ENCODE peak calls at places on chromosomes 6 and 20, in nine cellular contexts. One of them, this sample, is unnamed.

GRCh38 chr6:168291450-168291849 is 28.1 kb downstream of the DACT2 start:
- DNase-seq in HFFc6: no peak
- DNase-seq in GM20000: no peak
- DNase-seq in PC-9: no peak
- DNase-seq in activated CD4-positive, alpha-beta T cell treated with anti-CD3 and anti-CD28 coated beads, Interleukin-2, amount 10 ng/mL, durations not matched to agents 24 days and 14 days: no peak
- DNase-seq in activated naive CD8-positive, alpha-beta T cell treated with anti-CD3 and anti-CD28 coated beads, Interleukin-2, amount 50 U/mL, for 16 hours: no peak
- DNase-seq in NCI-H1417: no peak
- DNase-seq in stimulated activated CD4-positive, alpha-beta T cell treated with anti-CD3 and anti-CD28 coated beads, TNF-alpha, amount 100 ng/mL, for 24 hours: no peak
- DNase-seq in NCI-H69: no peak
- DNase-seq in this sample: no peak

GRCh38 chr6:109008061-109008460 is 86.6 kb downstream of the SESN1 start:
- DNase-seq in activated naive CD8-positive, alpha-beta T cell treated with anti-CD3 and anti-CD28 coated beads, Interleukin-2, amount 50 U/mL, for 16 hours: no peak
- DNase-seq in activated CD4-positive, alpha-beta T cell treated with anti-CD3 and anti-CD28 coated beads, Interleukin-2, amount 10 ng/mL, durations not matched to agents 24 days and 14 days: no peak
- DNase-seq in PC-9: no peak
- DNase-seq in HFFc6: no peak
- DNase-seq in GM20000: peak
- DNase-seq in NCI-H69: peak
- DNase-seq in stimulated activated CD4-positive, alpha-beta T cell treated with anti-CD3 and anti-CD28 coated beads, TNF-alpha, amount 100 ng/mL, for 24 hours: no peak
- DNase-seq in NCI-H1417: no peak
- DNase-seq in this sample: no peak

GRCh38 chr6:55925292-55925691 is 49.9 kb upstream of the BMP5 start:
- DNase-seq in HFFc6: peak
- DNase-seq in activated naive CD8-positive, alpha-beta T cell treated with anti-CD3 and anti-CD28 coated beads, Interleukin-2, amount 50 U/mL, for 16 hours: no peak
- DNase-seq in PC-9: no peak
- DNase-seq in NCI-H69: no peak
- DNase-seq in NCI-H1417: no peak
- DNase-seq in activated CD4-positive, alpha-beta T cell treated with anti-CD3 and anti-CD28 coated beads, Interleukin-2, amount 10 ng/mL, durations not matched to agents 24 days and 14 days: no peak
- DNase-seq in GM20000: no peak
- DNase-seq in stimulated activated CD4-positive, alpha-beta T cell treated with anti-CD3 and anti-CD28 coated beads, TNF-alpha, amount 100 ng/mL, for 24 hours: no peak
- DNase-seq in this sample: no peak

GRCh38 chr20:19415786-19416185 is 203.3 kb downstream of the SLC24A3 start:
- DNase-seq in NCI-H69: no peak
- DNase-seq in stimulated activated CD4-positive, alpha-beta T cell treated with anti-CD3 and anti-CD28 coated beads, TNF-alpha, amount 100 ng/mL, for 24 hours: no peak
- DNase-seq in GM20000: no peak
- DNase-seq in activated CD4-positive, alpha-beta T cell treated with anti-CD3 and anti-CD28 coated beads, Interleukin-2, amount 10 ng/mL, durations not matched to agents 24 days and 14 days: no peak
- DNase-seq in HFFc6: no peak
- DNase-seq in activated naive CD8-positive, alpha-beta T cell treated with anti-CD3 and anti-CD28 coated beads, Interleukin-2, amount 50 U/mL, for 16 hours: no peak
- DNase-seq in PC-9: no peak
- DNase-seq in NCI-H1417: no peak
- DNase-seq in this sample: no peak

GRCh38 chr6:39867592-39867991 is 66.7 kb downstream of the MOCS1 start:
- DNase-seq in PC-9: no peak
- DNase-seq in NCI-H1417: no peak
- DNase-seq in activated CD4-positive, alpha-beta T cell treated with anti-CD3 and anti-CD28 coated beads, Interleukin-2, amount 10 ng/mL, durations not matched to agents 24 days and 14 days: no peak
- DNase-seq in activated naive CD8-positive, alpha-beta T cell treated with anti-CD3 and anti-CD28 coated beads, Interleukin-2, amount 50 U/mL, for 16 hours: no peak
- DNase-seq in NCI-H69: peak
- DNase-seq in HFFc6: no peak
- DNase-seq in GM20000: no peak
- DNase-seq in stimulated activated CD4-positive, alpha-beta T cell treated with anti-CD3 and anti-CD28 coated beads, TNF-alpha, amount 100 ng/mL, for 24 hours: no peak
- DNase-seq in this sample: no peak

GRCh38 chr6:170449231-170449630 is 103.9 kb downstream of the PSMB1 start:
- DNase-seq in stimulated activated CD4-positive, alpha-beta T cell treated with anti-CD3 and anti-CD28 coated beads, TNF-alpha, amount 100 ng/mL, for 24 hours: no peak
- DNase-seq in NCI-H1417: no peak
- DNase-seq in GM20000: no peak
- DNase-seq in NCI-H69: no peak
- DNase-seq in activated naive CD8-positive, alpha-beta T cell treated with anti-CD3 and anti-CD28 coated beads, Interleukin-2, amount 50 U/mL, for 16 hours: no peak
- DNase-seq in activated CD4-positive, alpha-beta T cell treated with anti-CD3 and anti-CD28 coated beads, Interleukin-2, amount 10 ng/mL, durations not matched to agents 24 days and 14 days: no peak
- DNase-seq in HFFc6: no peak
- DNase-seq in PC-9: no peak
- DNase-seq in this sample: no peak

GRCh38 chr6:22147983-22148797 is 148.6 kb downstream of the PRL start:
- DNase-seq in NCI-H1417: peak
- DNase-seq in NCI-H69: peak
- DNase-seq in GM20000: no peak
- DNase-seq in activated naive CD8-positive, alpha-beta T cell treated with anti-CD3 and anti-CD28 coated beads, Interleukin-2, amount 50 U/mL, for 16 hours: no peak
- DNase-seq in HFFc6: peak
- DNase-seq in activated CD4-positive, alpha-beta T cell treated with anti-CD3 and anti-CD28 coated beads, Interleukin-2, amount 10 ng/mL, durations not matched to agents 24 days and 14 days: no peak
- DNase-seq in PC-9: peak
- DNase-seq in stimulated activated CD4-positive, alpha-beta T cell treated with anti-CD3 and anti-CD28 coated beads, TNF-alpha, amount 100 ng/mL, for 24 hours: no peak
- DNase-seq in this sample: no peak

GRCh38 chr20:16206817-16207216 is 366.4 kb downstream of the KIF16B start:
- DNase-seq in PC-9: no peak
- DNase-seq in activated CD4-positive, alpha-beta T cell treated with anti-CD3 and anti-CD28 coated beads, Interleukin-2, amount 10 ng/mL, durations not matched to agents 24 days and 14 days: no peak
- DNase-seq in GM20000: no peak
- DNase-seq in stimulated activated CD4-positive, alpha-beta T cell treated with anti-CD3 and anti-CD28 coated beads, TNF-alpha, amount 100 ng/mL, for 24 hours: no peak
- DNase-seq in NCI-H69: no peak
- DNase-seq in activated naive CD8-positive, alpha-beta T cell treated with anti-CD3 and anti-CD28 coated beads, Interleukin-2, amount 50 U/mL, for 16 hours: no peak
- DNase-seq in HFFc6: no peak
- DNase-seq in NCI-H1417: no peak
- DNase-seq in this sample: no peak

GRCh38 chr6:49693512-49693911 is 19.8 kb downstream of the CRISP2 start:
- DNase-seq in HFFc6: no peak
- DNase-seq in activated CD4-positive, alpha-beta T cell treated with anti-CD3 and anti-CD28 coated beads, Interleukin-2, amount 10 ng/mL, durations not matched to agents 24 days and 14 days: no peak
- DNase-seq in GM20000: no peak
- DNase-seq in activated naive CD8-positive, alpha-beta T cell treated with anti-CD3 and anti-CD28 coated beads, Interleukin-2, amount 50 U/mL, for 16 hours: no peak
- DNase-seq in stimulated activated CD4-positive, alpha-beta T cell treated with anti-CD3 and anti-CD28 coated beads, TNF-alpha, amount 100 ng/mL, for 24 hours: no peak
- DNase-seq in NCI-H1417: no peak
- DNase-seq in PC-9: no peak
- DNase-seq in NCI-H69: no peak
- DNase-seq in this sample: no peak

GRCh38 chr20:6744805-6745204 is 22.7 kb upstream of the BMP2 start:
- DNase-seq in GM20000: no peak
- DNase-seq in PC-9: no peak
- DNase-seq in HFFc6: no peak
- DNase-seq in NCI-H1417: no peak
- DNase-seq in NCI-H69: no peak
- DNase-seq in activated naive CD8-positive, alpha-beta T cell treated with anti-CD3 and anti-CD28 coated beads, Interleukin-2, amount 50 U/mL, for 16 hours: no peak
- DNase-seq in activated CD4-positive, alpha-beta T cell treated with anti-CD3 and anti-CD28 coated beads, Interleukin-2, amount 10 ng/mL, durations not matched to agents 24 days and 14 days: no peak
- DNase-seq in stimulated activated CD4-positive, alpha-beta T cell treated with anti-CD3 and anti-CD28 coated beads, TNF-alpha, amount 100 ng/mL, for 24 hours: no peak
- DNase-seq in this sample: no peak

GRCh38 chr20:12383770-12384304 is 466.1 kb downstream of the BTBD3 start:
- DNase-seq in activated CD4-positive, alpha-beta T cell treated with anti-CD3 and anti-CD28 coated beads, Interleukin-2, amount 10 ng/mL, durations not matched to agents 24 days and 14 days: peak
- DNase-seq in stimulated activated CD4-positive, alpha-beta T cell treated with anti-CD3 and anti-CD28 coated beads, TNF-alpha, amount 100 ng/mL, for 24 hours: no peak
- DNase-seq in HFFc6: no peak
- DNase-seq in activated naive CD8-positive, alpha-beta T cell treated with anti-CD3 and anti-CD28 coated beads, Interleukin-2, amount 50 U/mL, for 16 hours: no peak
- DNase-seq in NCI-H69: no peak
- DNase-seq in NCI-H1417: no peak
- DNase-seq in PC-9: no peak
- DNase-seq in GM20000: no peak
- DNase-seq in this sample: no peak

GRCh38 chr6:31350973-31351733 is 5.8 kb downstream of the HLA-B start:
- DNase-seq in HFFc6: no peak
- DNase-seq in stimulated activated CD4-positive, alpha-beta T cell treated with anti-CD3 and anti-CD28 coated beads, TNF-alpha, amount 100 ng/mL, for 24 hours: no peak
- DNase-seq in activated naive CD8-positive, alpha-beta T cell treated with anti-CD3 and anti-CD28 coated beads, Interleukin-2, amount 50 U/mL, for 16 hours: no peak
- DNase-seq in GM20000: no peak
- DNase-seq in activated CD4-positive, alpha-beta T cell treated with anti-CD3 and anti-CD28 coated beads, Interleukin-2, amount 10 ng/mL, durations not matched to agents 24 days and 14 days: peak
- DNase-seq in NCI-H1417: no peak
- DNase-seq in PC-9: no peak
- DNase-seq in NCI-H69: no peak
- DNase-seq in this sample: no peak

GRCh38 chr6:110944681-110945151 is 13.8 kb upstream of the GTF3C6 start:
- DNase-seq in HFFc6: peak
- DNase-seq in NCI-H69: peak
- DNase-seq in activated naive CD8-positive, alpha-beta T cell treated with anti-CD3 and anti-CD28 coated beads, Interleukin-2, amount 50 U/mL, for 16 hours: no peak
- DNase-seq in GM20000: peak
- DNase-seq in activated CD4-positive, alpha-beta T cell treated with anti-CD3 and anti-CD28 coated beads, Interleukin-2, amount 10 ng/mL, durations not matched to agents 24 days and 14 days: peak
- DNase-seq in stimulated activated CD4-positive, alpha-beta T cell treated with anti-CD3 and anti-CD28 coated beads, TNF-alpha, amount 100 ng/mL, for 24 hours: peak
- DNase-seq in NCI-H1417: no peak
- DNase-seq in PC-9: peak
- DNase-seq in this sample: peak

GRCh38 chr6:40900791-40901190 is 138.2 kb downstream of the UNC5CL start:
- DNase-seq in PC-9: no peak
- DNase-seq in NCI-H1417: no peak
- DNase-seq in NCI-H69: no peak
- DNase-seq in activated CD4-positive, alpha-beta T cell treated with anti-CD3 and anti-CD28 coated beads, Interleukin-2, amount 10 ng/mL, durations not matched to agents 24 days and 14 days: no peak
- DNase-seq in activated naive CD8-positive, alpha-beta T cell treated with anti-CD3 and anti-CD28 coated beads, Interleukin-2, amount 50 U/mL, for 16 hours: no peak
- DNase-seq in stimulated activated CD4-positive, alpha-beta T cell treated with anti-CD3 and anti-CD28 coated beads, TNF-alpha, amount 100 ng/mL, for 24 hours: no peak
- DNase-seq in GM20000: no peak
- DNase-seq in HFFc6: no peak
- DNase-seq in this sample: no peak

GRCh38 chr6:16319813-16320532 is 81.6 kb downstream of the GMPR start:
- DNase-seq in HFFc6: peak
- DNase-seq in activated CD4-positive, alpha-beta T cell treated with anti-CD3 and anti-CD28 coated beads, Interleukin-2, amount 10 ng/mL, durations not matched to agents 24 days and 14 days: peak
- DNase-seq in GM20000: peak
- DNase-seq in activated naive CD8-positive, alpha-beta T cell treated with anti-CD3 and anti-CD28 coated beads, Interleukin-2, amount 50 U/mL, for 16 hours: peak
- DNase-seq in PC-9: peak
- DNase-seq in NCI-H1417: peak
- DNase-seq in NCI-H69: peak
- DNase-seq in stimulated activated CD4-positive, alpha-beta T cell treated with anti-CD3 and anti-CD28 coated beads, TNF-alpha, amount 100 ng/mL, for 24 hours: peak
- DNase-seq in this sample: no peak

GRCh38 chr6:14040042-14040441 is 77.5 kb upstream of the CD83 start:
- DNase-seq in activated naive CD8-positive, alpha-beta T cell treated with anti-CD3 and anti-CD28 coated beads, Interleukin-2, amount 50 U/mL, for 16 hours: no peak
- DNase-seq in HFFc6: no peak
- DNase-seq in PC-9: no peak
- DNase-seq in NCI-H1417: peak
- DNase-seq in activated CD4-positive, alpha-beta T cell treated with anti-CD3 and anti-CD28 coated beads, Interleukin-2, amount 10 ng/mL, durations not matched to agents 24 days and 14 days: no peak
- DNase-seq in NCI-H69: peak
- DNase-seq in GM20000: no peak
- DNase-seq in stimulated activated CD4-positive, alpha-beta T cell treated with anti-CD3 and anti-CD28 coated beads, TNF-alpha, amount 100 ng/mL, for 24 hours: no peak
- DNase-seq in this sample: no peak

GRCh38 chr6:71248306-71248705 is 40.3 kb upstream of the OGFRL1 start:
- DNase-seq in PC-9: no peak
- DNase-seq in NCI-H69: peak
- DNase-seq in stimulated activated CD4-positive, alpha-beta T cell treated with anti-CD3 and anti-CD28 coated beads, TNF-alpha, amount 100 ng/mL, for 24 hours: no peak
- DNase-seq in activated naive CD8-positive, alpha-beta T cell treated with anti-CD3 and anti-CD28 coated beads, Interleukin-2, amount 50 U/mL, for 16 hours: no peak
- DNase-seq in GM20000: no peak
- DNase-seq in activated CD4-positive, alpha-beta T cell treated with anti-CD3 and anti-CD28 coated beads, Interleukin-2, amount 10 ng/mL, durations not matched to agents 24 days and 14 days: no peak
- DNase-seq in NCI-H1417: peak
- DNase-seq in HFFc6: peak
- DNase-seq in this sample: no peak

GRCh38 chr20:62590301-62591121 is 51.8 kb upstream of the SLCO4A1 start:
- DNase-seq in NCI-H1417: no peak
- DNase-seq in NCI-H69: no peak
- DNase-seq in GM20000: no peak
- DNase-seq in PC-9: peak
- DNase-seq in activated naive CD8-positive, alpha-beta T cell treated with anti-CD3 and anti-CD28 coated beads, Interleukin-2, amount 50 U/mL, for 16 hours: no peak
- DNase-seq in HFFc6: peak
- DNase-seq in activated CD4-positive, alpha-beta T cell treated with anti-CD3 and anti-CD28 coated beads, Interleukin-2, amount 10 ng/mL, durations not matched to agents 24 days and 14 days: no peak
- DNase-seq in stimulated activated CD4-positive, alpha-beta T cell treated with anti-CD3 and anti-CD28 coated beads, TNF-alpha, amount 100 ng/mL, for 24 hours: no peak
- DNase-seq in this sample: no peak

GRCh38 chr20:20317195-20318113 is 50.5 kb upstream of the INSM1 start:
- DNase-seq in activated CD4-positive, alpha-beta T cell treated with anti-CD3 and anti-CD28 coated beads, Interleukin-2, amount 10 ng/mL, durations not matched to agents 24 days and 14 days: no peak
- DNase-seq in PC-9: no peak
- DNase-seq in activated naive CD8-positive, alpha-beta T cell treated with anti-CD3 and anti-CD28 coated beads, Interleukin-2, amount 50 U/mL, for 16 hours: no peak
- DNase-seq in NCI-H69: peak
- DNase-seq in NCI-H1417: peak
- DNase-seq in GM20000: no peak
- DNase-seq in stimulated activated CD4-positive, alpha-beta T cell treated with anti-CD3 and anti-CD28 coated beads, TNF-alpha, amount 100 ng/mL, for 24 hours: no peak
- DNase-seq in HFFc6: no peak
- DNase-seq in this sample: no peak

GRCh38 chr6:292506-293184 is 358 bp downstream of the DUSP22 start:
- DNase-seq in PC-9: peak
- DNase-seq in HFFc6: peak
- DNase-seq in NCI-H69: no peak
- DNase-seq in stimulated activated CD4-positive, alpha-beta T cell treated with anti-CD3 and anti-CD28 coated beads, TNF-alpha, amount 100 ng/mL, for 24 hours: peak
- DNase-seq in activated naive CD8-positive, alpha-beta T cell treated with anti-CD3 and anti-CD28 coated beads, Interleukin-2, amount 50 U/mL, for 16 hours: no peak
- DNase-seq in activated CD4-positive, alpha-beta T cell treated with anti-CD3 and anti-CD28 coated beads, Interleukin-2, amount 10 ng/mL, durations not matched to agents 24 days and 14 days: peak
- DNase-seq in GM20000: peak
- DNase-seq in NCI-H1417: no peak
- DNase-seq in this sample: peak

GRCh38 chr20:18739785-18740184 is 73.8 kb upstream of the SCP2D1 start:
- DNase-seq in activated naive CD8-positive, alpha-beta T cell treated with anti-CD3 and anti-CD28 coated beads, Interleukin-2, amount 50 U/mL, for 16 hours: no peak
- DNase-seq in PC-9: no peak
- DNase-seq in NCI-H1417: peak
- DNase-seq in NCI-H69: peak
- DNase-seq in HFFc6: peak
- DNase-seq in stimulated activated CD4-positive, alpha-beta T cell treated with anti-CD3 and anti-CD28 coated beads, TNF-alpha, amount 100 ng/mL, for 24 hours: no peak
- DNase-seq in GM20000: no peak
- DNase-seq in activated CD4-positive, alpha-beta T cell treated with anti-CD3 and anti-CD28 coated beads, Interleukin-2, amount 10 ng/mL, durations not matched to agents 24 days and 14 days: no peak
- DNase-seq in this sample: no peak

GRCh38 chr20:56373942-56374341 is 15.2 kb downstream of the FAM210B start:
- DNase-seq in activated naive CD8-positive, alpha-beta T cell treated with anti-CD3 and anti-CD28 coated beads, Interleukin-2, amount 50 U/mL, for 16 hours: no peak
- DNase-seq in HFFc6: peak
- DNase-seq in GM20000: no peak
- DNase-seq in stimulated activated CD4-positive, alpha-beta T cell treated with anti-CD3 and anti-CD28 coated beads, TNF-alpha, amount 100 ng/mL, for 24 hours: no peak
- DNase-seq in activated CD4-positive, alpha-beta T cell treated with anti-CD3 and anti-CD28 coated beads, Interleukin-2, amount 10 ng/mL, durations not matched to agents 24 days and 14 days: no peak
- DNase-seq in PC-9: no peak
- DNase-seq in NCI-H1417: no peak
- DNase-seq in NCI-H69: no peak
- DNase-seq in this sample: no peak

GRCh38 chr6:136382676-136383075 is 93.0 kb upstream of the BCLAF1 start:
- DNase-seq in activated naive CD8-positive, alpha-beta T cell treated with anti-CD3 and anti-CD28 coated beads, Interleukin-2, amount 50 U/mL, for 16 hours: no peak
- DNase-seq in activated CD4-positive, alpha-beta T cell treated with anti-CD3 and anti-CD28 coated beads, Interleukin-2, amount 10 ng/mL, durations not matched to agents 24 days and 14 days: no peak
- DNase-seq in stimulated activated CD4-positive, alpha-beta T cell treated with anti-CD3 and anti-CD28 coated beads, TNF-alpha, amount 100 ng/mL, for 24 hours: no peak
- DNase-seq in GM20000: no peak
- DNase-seq in NCI-H1417: no peak
- DNase-seq in NCI-H69: no peak
- DNase-seq in PC-9: no peak
- DNase-seq in HFFc6: no peak
- DNase-seq in this sample: no peak

GRCh38 chr20:58850693-58851174 is at the start of gene GNAS-AS1:
- DNase-seq in NCI-H69: peak
- DNase-seq in HFFc6: peak
- DNase-seq in PC-9: peak
- DNase-seq in activated naive CD8-positive, alpha-beta T cell treated with anti-CD3 and anti-CD28 coated beads, Interleukin-2, amount 50 U/mL, for 16 hours: peak
- DNase-seq in GM20000: peak
- DNase-seq in NCI-H1417: no peak
- DNase-seq in activated CD4-positive, alpha-beta T cell treated with anti-CD3 and anti-CD28 coated beads, Interleukin-2, amount 10 ng/mL, durations not matched to agents 24 days and 14 days: peak
- DNase-seq in stimulated activated CD4-positive, alpha-beta T cell treated with anti-CD3 and anti-CD28 coated beads, TNF-alpha, amount 100 ng/mL, for 24 hours: peak
- DNase-seq in this sample: peak

GRCh38 chr6:134938896-134939295 is 11.0 kb downstream of the ALDH8A1 start:
- DNase-seq in HFFc6: no peak
- DNase-seq in stimulated activated CD4-positive, alpha-beta T cell treated with anti-CD3 and anti-CD28 coated beads, TNF-alpha, amount 100 ng/mL, for 24 hours: peak
- DNase-seq in activated naive CD8-positive, alpha-beta T cell treated with anti-CD3 and anti-CD28 coated beads, Interleukin-2, amount 50 U/mL, for 16 hours: peak
- DNase-seq in NCI-H1417: peak
- DNase-seq in PC-9: no peak
- DNase-seq in activated CD4-positive, alpha-beta T cell treated with anti-CD3 and anti-CD28 coated beads, Interleukin-2, amount 10 ng/mL, durations not matched to agents 24 days and 14 days: peak
- DNase-seq in NCI-H69: peak
- DNase-seq in GM20000: peak
- DNase-seq in this sample: peak

GRCh38 chr6:160013987-160014868 is 45.3 kb downstream of the IGF2R start:
- DNase-seq in HFFc6: peak
- DNase-seq in GM20000: no peak
- DNase-seq in activated naive CD8-positive, alpha-beta T cell treated with anti-CD3 and anti-CD28 coated beads, Interleukin-2, amount 50 U/mL, for 16 hours: no peak
- DNase-seq in activated CD4-positive, alpha-beta T cell treated with anti-CD3 and anti-CD28 coated beads, Interleukin-2, amount 10 ng/mL, durations not matched to agents 24 days and 14 days: peak
- DNase-seq in NCI-H1417: peak
- DNase-seq in NCI-H69: peak
- DNase-seq in PC-9: no peak
- DNase-seq in stimulated activated CD4-positive, alpha-beta T cell treated with anti-CD3 and anti-CD28 coated beads, TNF-alpha, amount 100 ng/mL, for 24 hours: no peak
- DNase-seq in this sample: no peak

GRCh38 chr6:74936886-74937285 is 269.0 kb downstream of the COL12A1 start:
- DNase-seq in PC-9: no peak
- DNase-seq in NCI-H69: no peak
- DNase-seq in activated CD4-positive, alpha-beta T cell treated with anti-CD3 and anti-CD28 coated beads, Interleukin-2, amount 10 ng/mL, durations not matched to agents 24 days and 14 days: no peak
- DNase-seq in stimulated activated CD4-positive, alpha-beta T cell treated with anti-CD3 and anti-CD28 coated beads, TNF-alpha, amount 100 ng/mL, for 24 hours: no peak
- DNase-seq in activated naive CD8-positive, alpha-beta T cell treated with anti-CD3 and anti-CD28 coated beads, Interleukin-2, amount 50 U/mL, for 16 hours: no peak
- DNase-seq in HFFc6: peak
- DNase-seq in NCI-H1417: no peak
- DNase-seq in GM20000: no peak
- DNase-seq in this sample: no peak

GRCh38 chr20:2771631-2772080 is 28.8 kb downstream of the CPXM1 start:
- DNase-seq in HFFc6: no peak
- DNase-seq in activated CD4-positive, alpha-beta T cell treated with anti-CD3 and anti-CD28 coated beads, Interleukin-2, amount 10 ng/mL, durations not matched to agents 24 days and 14 days: no peak
- DNase-seq in NCI-H1417: peak
- DNase-seq in activated naive CD8-positive, alpha-beta T cell treated with anti-CD3 and anti-CD28 coated beads, Interleukin-2, amount 50 U/mL, for 16 hours: no peak
- DNase-seq in NCI-H69: peak
- DNase-seq in PC-9: no peak
- DNase-seq in GM20000: no peak
- DNase-seq in stimulated activated CD4-positive, alpha-beta T cell treated with anti-CD3 and anti-CD28 coated beads, TNF-alpha, amount 100 ng/mL, for 24 hours: no peak
- DNase-seq in this sample: no peak

GRCh38 chr6:132968419-132968950 is 154.1 kb downstream of the RPS12 start:
- DNase-seq in stimulated activated CD4-positive, alpha-beta T cell treated with anti-CD3 and anti-CD28 coated beads, TNF-alpha, amount 100 ng/mL, for 24 hours: no peak
- DNase-seq in PC-9: no peak
- DNase-seq in HFFc6: no peak
- DNase-seq in NCI-H69: no peak
- DNase-seq in activated naive CD8-positive, alpha-beta T cell treated with anti-CD3 and anti-CD28 coated beads, Interleukin-2, amount 50 U/mL, for 16 hours: no peak
- DNase-seq in GM20000: no peak
- DNase-seq in NCI-H1417: no peak
- DNase-seq in activated CD4-positive, alpha-beta T cell treated with anti-CD3 and anti-CD28 coated beads, Interleukin-2, amount 10 ng/mL, durations not matched to agents 24 days and 14 days: no peak
- DNase-seq in this sample: no peak

GRCh38 chr6:4662886-4663285 is 113.3 kb upstream of the CDYL start:
- DNase-seq in HFFc6: no peak
- DNase-seq in stimulated activated CD4-positive, alpha-beta T cell treated with anti-CD3 and anti-CD28 coated beads, TNF-alpha, amount 100 ng/mL, for 24 hours: no peak
- DNase-seq in activated CD4-positive, alpha-beta T cell treated with anti-CD3 and anti-CD28 coated beads, Interleukin-2, amount 10 ng/mL, durations not matched to agents 24 days and 14 days: no peak
- DNase-seq in activated naive CD8-positive, alpha-beta T cell treated with anti-CD3 and anti-CD28 coated beads, Interleukin-2, amount 50 U/mL, for 16 hours: no peak
- DNase-seq in NCI-H1417: no peak
- DNase-seq in PC-9: no peak
- DNase-seq in NCI-H69: no peak
- DNase-seq in GM20000: no peak
- DNase-seq in this sample: no peak

GRCh38 chr20:19423097-19423891 is 210.9 kb downstream of the SLC24A3 start:
- DNase-seq in NCI-H69: no peak
- DNase-seq in activated CD4-positive, alpha-beta T cell treated with anti-CD3 and anti-CD28 coated beads, Interleukin-2, amount 10 ng/mL, durations not matched to agents 24 days and 14 days: no peak
- DNase-seq in GM20000: no peak
- DNase-seq in activated naive CD8-positive, alpha-beta T cell treated with anti-CD3 and anti-CD28 coated beads, Interleukin-2, amount 50 U/mL, for 16 hours: no peak
- DNase-seq in stimulated activated CD4-positive, alpha-beta T cell treated with anti-CD3 and anti-CD28 coated beads, TNF-alpha, amount 100 ng/mL, for 24 hours: no peak
- DNase-seq in HFFc6: no peak
- DNase-seq in PC-9: no peak
- DNase-seq in NCI-H1417: peak
- DNase-seq in this sample: no peak